ENCODE peak calls at places on chromosomes 7 and 10, in five cellular contexts. T, M, V, O and K are unnamed samples.
A peak's percentile ranks its signal among the peaks of the same experiment; 100 is the strongest.

GRCh38 chr10:102395677-102396197 is at the start of gene NFKB2:
- DNase-seq in T (no peak), M (no peak), V (no peak), O (peak; percentile 73), K (no peak)

GRCh38 chr10:84175436-84175835 is 1.8 kb downstream of the GPR15LG start:
- DNase-seq in T (no peak), M (peak; percentile 39), V (peak; percentile 90), O (no peak), K (no peak)

GRCh38 chr7:134289423-134289822 is 27.3 kb downstream of the SLC35B4 start:
- DNase-seq in T (no peak), M (no peak), V (no peak), O (no peak), K (no peak)

GRCh38 chr7:80127412-80128150 is 7.0 kb upstream of the GNAI1 start:
- DNase-seq in T (no peak), M (no peak), V (no peak), O (no peak), K (no peak)

GRCh38 chr10:69412232-69412631 is 4.5 kb downstream of the TACR2 start:
- DNase-seq in T (no peak), M (no peak), V (no peak), O (no peak), K (no peak)

GRCh38 chr10:55740110-55740509 is 620.9 kb downstream of the ZWINT start:
- DNase-seq in T (no peak), M (no peak), V (no peak), O (no peak), K (no peak)

GRCh38 chr7:68425377-68425776 is 1172.9 kb upstream of the AUTS2 start:
- DNase-seq in T (no peak), M (no peak), V (no peak), O (no peak), K (no peak)

GRCh38 chr10:72695496-72695895 is 3.6 kb downstream of the MCU start:
- DNase-seq in T (no peak), M (no peak), V (no peak), O (no peak), K (no peak)

GRCh38 chr7:129150199-129150996 is 5.9 kb downstream of the TSPAN33 start:
- DNase-seq in T (no peak), M (no peak), V (no peak), O (no peak), K (no peak)

GRCh38 chr10:116713846-116714245 is 28.5 kb downstream of the HSPA12A start:
- DNase-seq in T (no peak), M (no peak), V (no peak), O (no peak), K (no peak)

GRCh38 chr10:26781797-26782196 is 79.0 kb downstream of the ABI1 start:
- DNase-seq in T (no peak), M (no peak), V (no peak), O (no peak), K (no peak)

GRCh38 chr7:47045169-47045568 is 536.7 kb downstream of the TNS3 start:
- DNase-seq in T (no peak), M (no peak), V (peak; percentile 47), O (peak; percentile 58), K (peak; percentile 28)

GRCh38 chr7:135098391-135098790 is 49.5 kb upstream of the TMEM140 start:
- DNase-seq in T (no peak), M (no peak), V (no peak), O (no peak), K (no peak)

GRCh38 chr7:41051525-41051924 is 651.4 kb downstream of the INHBA start:
- DNase-seq in T (no peak), M (no peak), V (no peak), O (no peak), K (no peak)

GRCh38 chr7:2405601-2406345 is 2.4 kb downstream of the CHST12 start:
- DNase-seq in T (no peak), M (no peak), V (no peak), O (peak; percentile 67), K (no peak)

GRCh38 chr10:112524637-112525036 is 77.6 kb downstream of the VTI1A start:
- DNase-seq in T (no peak), M (no peak), V (no peak), O (no peak), K (no peak)

GRCh38 chr10:15313844-15314243 is 57.2 kb downstream of the FAM171A1 start:
- DNase-seq in T (no peak), M (peak; percentile 83), V (no peak), O (no peak), K (no peak)

GRCh38 chr7:128902761-128903585 is 7.5 kb downstream of the KCP start:
- DNase-seq in T (no peak), M (peak; percentile 78), V (no peak), O (no peak), K (peak; percentile 44)

GRCh38 chr10:71538608-71539260 is 142.0 kb downstream of the CDH23 start:
- DNase-seq in T (no peak), M (no peak), V (no peak), O (no peak), K (no peak)

GRCh38 chr10:71241114-71241898 is 28.9 kb downstream of the UNC5B start:
- DNase-seq in T (no peak), M (no peak), V (no peak), O (no peak), K (no peak)

GRCh38 chr10:112778579-112778978 is 171.5 kb upstream of the TCF7L2 start:
- DNase-seq in T (no peak), M (no peak), V (no peak), O (no peak), K (no peak)

GRCh38 chr10:106973301-106973700 is 191.2 kb downstream of the SORCS1 start:
- DNase-seq in T (no peak), M (no peak), V (peak; percentile 17), O (no peak), K (no peak)

GRCh38 chr10:76152186-76152585 is 720.8 kb downstream of the LRMDA start:
- DNase-seq in T (no peak), M (no peak), V (no peak), O (no peak), K (no peak)

GRCh38 chr10:96077181-96077580 is 33.8 kb downstream of the CCNJ start:
- DNase-seq in T (no peak), M (no peak), V (no peak), O (no peak), K (no peak)
- TF ChIP-seq POLR2A in T (no peak), M (no peak), V (no peak), O (no peak), K (no peak)

GRCh38 chr7:100093925-100094486 is 5.2 kb downstream of the COPS6 start:
- DNase-seq in T (no peak), M (no peak), V (no peak), O (no peak), K (no peak)

GRCh38 chr7:100091411-100092181 is 2.8 kb downstream of the COPS6 start:
- DNase-seq in T (no peak), M (no peak), V (no peak), O (no peak), K (no peak)

GRCh38 chr7:100093498-100093897 is 4.7 kb downstream of the COPS6 start:
- DNase-seq in T (no peak), M (no peak), V (no peak), O (no peak), K (no peak)

GRCh38 chr7:100095289-100095688 is 5.9 kb downstream of the MCM7 start:
- DNase-seq in T (no peak), M (no peak), V (no peak), O (no peak), K (no peak)

DNA sequence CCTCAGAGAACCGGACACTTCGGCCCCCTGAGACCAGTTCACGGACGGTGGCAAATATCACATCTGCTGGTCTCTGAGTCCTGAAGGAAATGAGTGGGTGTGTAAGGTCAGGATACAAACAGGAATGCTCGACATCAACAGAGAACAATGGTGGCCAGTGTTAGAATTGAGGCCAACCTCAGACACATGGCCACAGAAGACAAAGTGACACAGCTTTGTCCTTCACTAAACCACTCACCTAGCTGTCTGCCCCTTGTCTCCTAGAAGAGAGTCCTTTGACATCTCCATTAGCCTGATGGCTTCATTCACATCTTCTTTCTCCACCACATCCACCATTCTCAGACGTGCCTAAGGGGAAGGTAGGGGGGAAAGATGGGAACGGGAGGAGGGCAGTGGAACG is 4.3 kb downstream of the COPS6 start:
- DNase-seq in T (no peak), M (no peak), V (no peak), O (no peak), K (no peak)
- TF ChIP-seq POLR2A in T (no peak), M (no peak), V (no peak), O (no peak), K (no peak)

GRCh38 chr7:100839361-100839760 is 12.0 kb upstream of the EPHB4 start:
- DNase-seq in T (no peak), M (no peak), V (no peak), O (no peak), K (no peak)

GRCh38 chr7:100835903-100836811 is 8.8 kb upstream of the EPHB4 start:
- DNase-seq in T (peak; percentile 70), M (peak; percentile 92), V (no peak), O (peak; percentile 68), K (peak; percentile 64)

GRCh38 chr7:100836812-100837098 is 9.4 kb upstream of the EPHB4 start:
- DNase-seq in T (no peak), M (no peak), V (no peak), O (no peak), K (no peak)

GRCh38 chr7:100840470-100841100 is 11.9 kb upstream of the SLC12A9 start:
- DNase-seq in T (no peak), M (no peak), V (no peak), O (no peak), K (no peak)

DNA sequence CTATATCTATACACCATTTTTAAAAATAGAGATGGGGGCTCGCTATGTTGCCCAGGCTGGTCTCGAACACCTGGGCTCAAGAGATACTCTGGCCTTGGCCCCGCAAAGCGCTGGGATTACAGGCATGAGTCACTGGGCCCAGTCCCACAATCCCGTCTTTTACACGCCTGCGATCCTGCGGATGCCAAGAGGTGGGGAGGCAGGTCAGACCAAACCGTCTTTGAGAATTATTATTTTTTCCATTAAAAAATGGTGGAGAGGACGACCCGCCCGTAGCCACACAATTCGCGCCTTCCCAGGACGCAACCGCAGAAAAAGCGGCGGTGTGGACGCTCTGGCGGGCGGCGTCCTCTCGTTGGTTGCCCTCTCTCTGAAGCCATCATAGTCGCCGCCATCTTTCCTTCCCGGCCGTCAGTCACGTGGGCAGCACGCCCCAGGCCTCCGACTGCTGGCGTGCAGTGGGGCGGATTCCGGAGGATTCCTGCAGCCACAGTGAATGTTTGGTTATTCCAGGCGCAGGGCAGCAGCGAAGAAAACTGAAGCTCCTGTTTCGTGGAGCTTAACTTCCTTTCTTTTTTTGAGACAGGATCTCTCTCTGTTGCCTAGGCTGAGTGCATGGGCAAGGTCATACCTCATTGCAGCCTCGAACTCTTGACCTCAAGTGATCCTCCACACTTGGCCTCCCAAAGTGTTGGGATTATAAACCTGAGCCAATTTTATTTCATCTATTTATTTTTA is 9.9 kb upstream of the EPHB4 start:
- DNase-seq in T (peak; percentile 91), M (peak; percentile 98), V (peak; percentile 98), O (peak; percentile 93), K (peak; percentile 90)
- TF ChIP-seq POLR2A in T (no peak), M (no peak), V (no peak), O (peak; percentile 64), K (no peak)

GRCh38 chr7:92831716-92832622 is 4.4 kb downstream of the CDK6 start:
- DNase-seq in T (no peak), M (no peak), V (no peak), O (peak; percentile 27), K (no peak)

GRCh38 chr7:92834661-92835139 is 1.7 kb downstream of the CDK6 start:
- DNase-seq in T (no peak), M (peak; percentile 87), V (no peak), O (peak; percentile 20), K (peak; percentile 41)

GRCh38 chr7:92832623-92833023 is 3.8 kb downstream of the CDK6 start:
- DNase-seq in T (no peak), M (no peak), V (no peak), O (no peak), K (no peak)

GRCh38 chr7:92833766-92834605 is 2.4 kb downstream of the CDK6 start:
- DNase-seq in T (peak; percentile 47), M (peak; percentile 95), V (peak; percentile 93), O (peak; percentile 78), K (peak; percentile 83)

GRCh38 chr7:92833024-92833765 is 3.2 kb downstream of the CDK6 start:
- DNase-seq in T (peak; percentile 77), M (peak; percentile 97), V (peak; percentile 94), O (peak; percentile 82), K (peak; percentile 92)
- TF ChIP-seq POLR2A in T (no peak), M (no peak), V (no peak), O (no peak), K (no peak)